ENCODE peak calls at places on chromosomes 11 and 22, in five cellular contexts. One of them, this sample, is unnamed.

GRCh38 chr11:46001427-46002049 is 79.1 kb downstream of the LARGE2 start:
- DNase-seq in stimulated activated CD4-positive, alpha-beta T cell treated with anti-CD3 and anti-CD28 coated beads, Interleukin-15, amount 100 ng/mL, for 1 hour: no peak
- DNase-seq in effector CD4-positive, alpha-beta T cell: no peak
- DNase-seq in kidney: no peak
- DNase-seq in upper lobe of right lung: no peak
- DNase-seq in this sample: no peak

GRCh38 chr11:7572001-7572712 is 58.4 kb downstream of the PPFIBP2 start:
- DNase-seq in stimulated activated CD4-positive, alpha-beta T cell treated with anti-CD3 and anti-CD28 coated beads, Interleukin-15, amount 100 ng/mL, for 1 hour: no peak
- DNase-seq in effector CD4-positive, alpha-beta T cell: no peak
- DNase-seq in kidney: no peak
- DNase-seq in upper lobe of right lung: no peak
- DNase-seq in this sample: no peak

GRCh38 chr11:93895106-93895862 is 44.9 kb upstream of the VSTM5 start:
- DNase-seq in stimulated activated CD4-positive, alpha-beta T cell treated with anti-CD3 and anti-CD28 coated beads, Interleukin-15, amount 100 ng/mL, for 1 hour: no peak
- DNase-seq in effector CD4-positive, alpha-beta T cell: no peak
- DNase-seq in kidney: no peak
- DNase-seq in upper lobe of right lung: no peak
- DNase-seq in this sample: peak

GRCh38 chr11:110126936-110127335 is 33.7 kb downstream of the ZC3H12C start:
- DNase-seq in stimulated activated CD4-positive, alpha-beta T cell treated with anti-CD3 and anti-CD28 coated beads, Interleukin-15, amount 100 ng/mL, for 1 hour: no peak
- DNase-seq in effector CD4-positive, alpha-beta T cell: no peak
- DNase-seq in kidney: no peak
- DNase-seq in upper lobe of right lung: no peak
- DNase-seq in this sample: no peak

GRCh38 chr11:116693206-116694016 is 79.4 kb downstream of the BUD13 start:
- DNase-seq in stimulated activated CD4-positive, alpha-beta T cell treated with anti-CD3 and anti-CD28 coated beads, Interleukin-15, amount 100 ng/mL, for 1 hour: no peak
- DNase-seq in effector CD4-positive, alpha-beta T cell: no peak
- DNase-seq in kidney: no peak
- DNase-seq in upper lobe of right lung: no peak
- DNase-seq in this sample: no peak

GRCh38 chr22:23533328-23533762 is 46.7 kb downstream of the IGLL1 start:
- DNase-seq in stimulated activated CD4-positive, alpha-beta T cell treated with anti-CD3 and anti-CD28 coated beads, Interleukin-15, amount 100 ng/mL, for 1 hour: no peak
- DNase-seq in effector CD4-positive, alpha-beta T cell: no peak
- DNase-seq in kidney: peak
- DNase-seq in upper lobe of right lung: peak
- DNase-seq in this sample: peak

GRCh38 chr11:62431171-62431895 is 12.5 kb downstream of the SCGB1A1 start:
- DNase-seq in stimulated activated CD4-positive, alpha-beta T cell treated with anti-CD3 and anti-CD28 coated beads, Interleukin-15, amount 100 ng/mL, for 1 hour: no peak
- DNase-seq in effector CD4-positive, alpha-beta T cell: no peak
- DNase-seq in kidney: no peak
- DNase-seq in upper lobe of right lung: no peak
- DNase-seq in this sample: no peak

GRCh38 chr22:17303840-17304779 is 65.2 kb upstream of the CECR2 start:
- DNase-seq in stimulated activated CD4-positive, alpha-beta T cell treated with anti-CD3 and anti-CD28 coated beads, Interleukin-15, amount 100 ng/mL, for 1 hour: peak
- DNase-seq in effector CD4-positive, alpha-beta T cell: peak
- DNase-seq in kidney: no peak
- DNase-seq in upper lobe of right lung: no peak
- DNase-seq in this sample: no peak

GRCh38 chr11:64058494-64058893 is 22.8 kb downstream of the FLRT1 start:
- DNase-seq in stimulated activated CD4-positive, alpha-beta T cell treated with anti-CD3 and anti-CD28 coated beads, Interleukin-15, amount 100 ng/mL, for 1 hour: no peak
- DNase-seq in effector CD4-positive, alpha-beta T cell: no peak
- DNase-seq in kidney: no peak
- DNase-seq in upper lobe of right lung: no peak
- DNase-seq in this sample: no peak

GRCh38 chr11:12285106-12285505 is 92.3 kb upstream of the PARVA start:
- DNase-seq in stimulated activated CD4-positive, alpha-beta T cell treated with anti-CD3 and anti-CD28 coated beads, Interleukin-15, amount 100 ng/mL, for 1 hour: no peak
- DNase-seq in effector CD4-positive, alpha-beta T cell: no peak
- DNase-seq in kidney: no peak
- DNase-seq in upper lobe of right lung: no peak
- DNase-seq in this sample: no peak

GRCh38 chr11:65558002-65558784 is at the start of gene LTBP3:
- DNase-seq in stimulated activated CD4-positive, alpha-beta T cell treated with anti-CD3 and anti-CD28 coated beads, Interleukin-15, amount 100 ng/mL, for 1 hour: no peak
- DNase-seq in effector CD4-positive, alpha-beta T cell: no peak
- DNase-seq in kidney: peak
- DNase-seq in upper lobe of right lung: peak
- DNase-seq in this sample: peak

GRCh38 chr11:121048464-121049233 is 24.7 kb downstream of the TBCEL start:
- DNase-seq in stimulated activated CD4-positive, alpha-beta T cell treated with anti-CD3 and anti-CD28 coated beads, Interleukin-15, amount 100 ng/mL, for 1 hour: no peak
- DNase-seq in effector CD4-positive, alpha-beta T cell: no peak
- DNase-seq in kidney: no peak
- DNase-seq in upper lobe of right lung: no peak
- DNase-seq in this sample: no peak

GRCh38 chr11:73274722-73275380 is 2.7 kb downstream of the P2RY6 start:
- DNase-seq in stimulated activated CD4-positive, alpha-beta T cell treated with anti-CD3 and anti-CD28 coated beads, Interleukin-15, amount 100 ng/mL, for 1 hour: no peak
- DNase-seq in effector CD4-positive, alpha-beta T cell: no peak
- DNase-seq in kidney: no peak
- DNase-seq in upper lobe of right lung: peak
- DNase-seq in this sample: no peak

GRCh38 chr11:10004526-10005113 is 289.4 kb downstream of the SBF2 start:
- DNase-seq in stimulated activated CD4-positive, alpha-beta T cell treated with anti-CD3 and anti-CD28 coated beads, Interleukin-15, amount 100 ng/mL, for 1 hour: no peak
- DNase-seq in effector CD4-positive, alpha-beta T cell: no peak
- DNase-seq in kidney: no peak
- DNase-seq in upper lobe of right lung: no peak
- DNase-seq in this sample: no peak

GRCh38 chr11:31656051-31656450 is 146.5 kb downstream of the ELP4 start:
- DNase-seq in stimulated activated CD4-positive, alpha-beta T cell treated with anti-CD3 and anti-CD28 coated beads, Interleukin-15, amount 100 ng/mL, for 1 hour: no peak
- DNase-seq in effector CD4-positive, alpha-beta T cell: no peak
- DNase-seq in kidney: no peak
- DNase-seq in upper lobe of right lung: no peak
- DNase-seq in this sample: no peak

GRCh38 chr11:704799-705645 is 1.0 kb upstream of the EPS8L2 start:
- DNase-seq in stimulated activated CD4-positive, alpha-beta T cell treated with anti-CD3 and anti-CD28 coated beads, Interleukin-15, amount 100 ng/mL, for 1 hour: no peak
- DNase-seq in effector CD4-positive, alpha-beta T cell: no peak
- DNase-seq in kidney: peak
- DNase-seq in upper lobe of right lung: peak
- DNase-seq in this sample: no peak

GRCh38 chr22:17997456-17997855 is 26.9 kb downstream of the MICAL3 start:
- DNase-seq in stimulated activated CD4-positive, alpha-beta T cell treated with anti-CD3 and anti-CD28 coated beads, Interleukin-15, amount 100 ng/mL, for 1 hour: no peak
- DNase-seq in effector CD4-positive, alpha-beta T cell: no peak
- DNase-seq in kidney: no peak
- DNase-seq in upper lobe of right lung: no peak
- DNase-seq in this sample: no peak

GRCh38 chr11:15490535-15490934 is 375.8 kb downstream of the INSC start:
- DNase-seq in stimulated activated CD4-positive, alpha-beta T cell treated with anti-CD3 and anti-CD28 coated beads, Interleukin-15, amount 100 ng/mL, for 1 hour: no peak
- DNase-seq in effector CD4-positive, alpha-beta T cell: no peak
- DNase-seq in kidney: no peak
- DNase-seq in upper lobe of right lung: no peak
- DNase-seq in this sample: no peak

GRCh38 chr22:45240137-45240809 is 421 bp downstream of the KIAA0930 start:
- DNase-seq in stimulated activated CD4-positive, alpha-beta T cell treated with anti-CD3 and anti-CD28 coated beads, Interleukin-15, amount 100 ng/mL, for 1 hour: no peak
- DNase-seq in effector CD4-positive, alpha-beta T cell: peak
- DNase-seq in kidney: no peak
- DNase-seq in upper lobe of right lung: peak
- DNase-seq in this sample: peak

GRCh38 chr11:109421981-109422590 is at the start of gene C11orf87:
- DNase-seq in stimulated activated CD4-positive, alpha-beta T cell treated with anti-CD3 and anti-CD28 coated beads, Interleukin-15, amount 100 ng/mL, for 1 hour: no peak
- DNase-seq in effector CD4-positive, alpha-beta T cell: no peak
- DNase-seq in kidney: peak
- DNase-seq in upper lobe of right lung: peak
- DNase-seq in this sample: no peak

GRCh38 chr11:1559103-1559951 is 12.7 kb downstream of the DUSP8 start:
- DNase-seq in stimulated activated CD4-positive, alpha-beta T cell treated with anti-CD3 and anti-CD28 coated beads, Interleukin-15, amount 100 ng/mL, for 1 hour: no peak
- DNase-seq in effector CD4-positive, alpha-beta T cell: no peak
- DNase-seq in kidney: peak
- DNase-seq in upper lobe of right lung: peak
- DNase-seq in this sample: no peak

GRCh38 chr11:63277345-63277943 is 34.0 kb upstream of the SLC22A25 start:
- DNase-seq in stimulated activated CD4-positive, alpha-beta T cell treated with anti-CD3 and anti-CD28 coated beads, Interleukin-15, amount 100 ng/mL, for 1 hour: no peak
- DNase-seq in effector CD4-positive, alpha-beta T cell: no peak
- DNase-seq in kidney: no peak
- DNase-seq in upper lobe of right lung: no peak
- DNase-seq in this sample: no peak

GRCh38 chr11:1381793-1382425 is 7.8 kb upstream of the BRSK2 start:
- DNase-seq in stimulated activated CD4-positive, alpha-beta T cell treated with anti-CD3 and anti-CD28 coated beads, Interleukin-15, amount 100 ng/mL, for 1 hour: no peak
- DNase-seq in effector CD4-positive, alpha-beta T cell: peak
- DNase-seq in kidney: peak
- DNase-seq in upper lobe of right lung: no peak
- DNase-seq in this sample: no peak

GRCh38 chr11:35526370-35526792 is 965 bp upstream of the PAMR1 start:
- DNase-seq in stimulated activated CD4-positive, alpha-beta T cell treated with anti-CD3 and anti-CD28 coated beads, Interleukin-15, amount 100 ng/mL, for 1 hour: no peak
- DNase-seq in effector CD4-positive, alpha-beta T cell: no peak
- DNase-seq in kidney: no peak
- DNase-seq in upper lobe of right lung: no peak
- DNase-seq in this sample: no peak

GRCh38 chr11:77547863-77548551 is 41.7 kb upstream of the AQP11 start:
- DNase-seq in stimulated activated CD4-positive, alpha-beta T cell treated with anti-CD3 and anti-CD28 coated beads, Interleukin-15, amount 100 ng/mL, for 1 hour: no peak
- DNase-seq in effector CD4-positive, alpha-beta T cell: peak
- DNase-seq in kidney: no peak
- DNase-seq in upper lobe of right lung: no peak
- DNase-seq in this sample: peak

GRCh38 chr11:100208207-100208606 is 478.9 kb upstream of the ARHGAP42 start:
- DNase-seq in stimulated activated CD4-positive, alpha-beta T cell treated with anti-CD3 and anti-CD28 coated beads, Interleukin-15, amount 100 ng/mL, for 1 hour: no peak
- DNase-seq in effector CD4-positive, alpha-beta T cell: no peak
- DNase-seq in kidney: no peak
- DNase-seq in upper lobe of right lung: no peak
- DNase-seq in this sample: no peak

GRCh38 chr22:27998511-27999410 is 79.7 kb upstream of the PITPNB start:
- DNase-seq in stimulated activated CD4-positive, alpha-beta T cell treated with anti-CD3 and anti-CD28 coated beads, Interleukin-15, amount 100 ng/mL, for 1 hour: no peak
- DNase-seq in effector CD4-positive, alpha-beta T cell: no peak
- DNase-seq in kidney: peak
- DNase-seq in upper lobe of right lung: peak
- DNase-seq in this sample: no peak

GRCh38 chr22:41688365-41689211 is at the start of gene SNU13:
- DNase-seq in stimulated activated CD4-positive, alpha-beta T cell treated with anti-CD3 and anti-CD28 coated beads, Interleukin-15, amount 100 ng/mL, for 1 hour: peak
- DNase-seq in effector CD4-positive, alpha-beta T cell: peak
- DNase-seq in kidney: peak
- DNase-seq in upper lobe of right lung: peak
- DNase-seq in this sample: peak

GRCh38 chr22:45322873-45323525 is 13.3 kb downstream of the FAM118A start:
- DNase-seq in stimulated activated CD4-positive, alpha-beta T cell treated with anti-CD3 and anti-CD28 coated beads, Interleukin-15, amount 100 ng/mL, for 1 hour: no peak
- DNase-seq in effector CD4-positive, alpha-beta T cell: no peak
- DNase-seq in kidney: peak
- DNase-seq in upper lobe of right lung: no peak
- DNase-seq in this sample: no peak

GRCh38 chr11:35618497-35619029 is 303 bp downstream of the FJX1 start:
- DNase-seq in stimulated activated CD4-positive, alpha-beta T cell treated with anti-CD3 and anti-CD28 coated beads, Interleukin-15, amount 100 ng/mL, for 1 hour: no peak
- DNase-seq in effector CD4-positive, alpha-beta T cell: no peak
- DNase-seq in kidney: no peak
- DNase-seq in upper lobe of right lung: peak
- DNase-seq in this sample: no peak

GRCh38 chr11:125967515-125967914 is 21.7 kb downstream of the VSIG10L2 start:
- DNase-seq in stimulated activated CD4-positive, alpha-beta T cell treated with anti-CD3 and anti-CD28 coated beads, Interleukin-15, amount 100 ng/mL, for 1 hour: no peak
- DNase-seq in effector CD4-positive, alpha-beta T cell: no peak
- DNase-seq in kidney: no peak
- DNase-seq in upper lobe of right lung: no peak
- DNase-seq in this sample: no peak

GRCh38 chr22:39893526-39893925 is at the start of gene ENTHD1:
- DNase-seq in stimulated activated CD4-positive, alpha-beta T cell treated with anti-CD3 and anti-CD28 coated beads, Interleukin-15, amount 100 ng/mL, for 1 hour: no peak
- DNase-seq in effector CD4-positive, alpha-beta T cell: no peak
- DNase-seq in kidney: no peak
- DNase-seq in upper lobe of right lung: no peak
- DNase-seq in this sample: no peak

GRCh38 chr22:41526802-41527799 is 17.2 kb downstream of the POLR3H start:
- DNase-seq in stimulated activated CD4-positive, alpha-beta T cell treated with anti-CD3 and anti-CD28 coated beads, Interleukin-15, amount 100 ng/mL, for 1 hour: peak
- DNase-seq in effector CD4-positive, alpha-beta T cell: peak
- DNase-seq in kidney: no peak
- DNase-seq in upper lobe of right lung: no peak
- DNase-seq in this sample: peak

GRCh38 chr11:73257342-73258103 is 14.6 kb upstream of the P2RY6 start:
- DNase-seq in stimulated activated CD4-positive, alpha-beta T cell treated with anti-CD3 and anti-CD28 coated beads, Interleukin-15, amount 100 ng/mL, for 1 hour: no peak
- DNase-seq in effector CD4-positive, alpha-beta T cell: no peak
- DNase-seq in kidney: peak
- DNase-seq in upper lobe of right lung: peak
- DNase-seq in this sample: no peak